ENCODE peak calls at places on chromosomes 12 and 14, in four cellular contexts. V is K562, L is GM12878, H is H1. C is an unnamed sample.

GRCh38 chr14:32774214-32774613 is 164.5 kb upstream of the NPAS3 start:
- DNase-seq in V (no peak), L (no peak), H (no peak), C (no peak)

GRCh38 chr12:53695148-53696138 is 19.6 kb upstream of the ATP5MC2 start:
- DNase-seq in V (peak; percentile 49), L (no peak), H (peak; percentile 74), C (no peak)

GRCh38 chr12:41794341-41794740 is 350.3 kb downstream of the GXYLT1 start:
- DNase-seq in V (no peak), L (no peak), H (no peak), C (no peak)

GRCh38 chr14:101292448-101292847 is 268.8 kb upstream of the DIO3 start:
- DNase-seq in V (no peak), L (no peak), H (no peak), C (no peak)

GRCh38 chr12:108196921-108197320 is 67.8 kb downstream of the WSCD2 start:
- DNase-seq in V (no peak), L (no peak), H (no peak), C (no peak)

GRCh38 chr12:2961705-2962104 is 2.5 kb downstream of the TEAD4 start:
- DNase-seq in V (no peak), L (no peak), H (no peak), C (no peak)

GRCh38 chr12:121575952-121576615 is 4.7 kb downstream of the KDM2B start:
- DNase-seq in V (no peak), L (no peak), H (no peak), C (no peak)

GRCh38 chr14:34926552-34926951 is 51.4 kb upstream of the BAZ1A start:
- DNase-seq in V (no peak), L (no peak), H (no peak), C (no peak)

GRCh38 chr12:117507547-117507946 is 146.1 kb upstream of the NOS1 start:
- DNase-seq in V (no peak), L (no peak), H (no peak), C (no peak)

GRCh38 chr12:13581031-13581430 is 384.5 kb downstream of the EMP1 start:
- DNase-seq in V (no peak), L (no peak), H (no peak), C (no peak)

GRCh38 chr14:63200035-63200740 is 4.1 kb upstream of the RHOJ start:
- DNase-seq in V (no peak), L (no peak), H (no peak), C (no peak)

GRCh38 chr14:80930836-80931389 is 10.6 kb downstream of the CEP128 start:
- DNase-seq in V (no peak), L (peak; percentile 88), H (no peak), C (no peak)

GRCh38 chr12:93427779-93428564 is 13.8 kb downstream of the UBE2N start:
- DNase-seq in V (no peak), L (no peak), H (no peak), C (no peak)
- TF ChIP-seq TAF1 in V (no peak), L (no peak), H (no peak), C (no peak)

DNA sequence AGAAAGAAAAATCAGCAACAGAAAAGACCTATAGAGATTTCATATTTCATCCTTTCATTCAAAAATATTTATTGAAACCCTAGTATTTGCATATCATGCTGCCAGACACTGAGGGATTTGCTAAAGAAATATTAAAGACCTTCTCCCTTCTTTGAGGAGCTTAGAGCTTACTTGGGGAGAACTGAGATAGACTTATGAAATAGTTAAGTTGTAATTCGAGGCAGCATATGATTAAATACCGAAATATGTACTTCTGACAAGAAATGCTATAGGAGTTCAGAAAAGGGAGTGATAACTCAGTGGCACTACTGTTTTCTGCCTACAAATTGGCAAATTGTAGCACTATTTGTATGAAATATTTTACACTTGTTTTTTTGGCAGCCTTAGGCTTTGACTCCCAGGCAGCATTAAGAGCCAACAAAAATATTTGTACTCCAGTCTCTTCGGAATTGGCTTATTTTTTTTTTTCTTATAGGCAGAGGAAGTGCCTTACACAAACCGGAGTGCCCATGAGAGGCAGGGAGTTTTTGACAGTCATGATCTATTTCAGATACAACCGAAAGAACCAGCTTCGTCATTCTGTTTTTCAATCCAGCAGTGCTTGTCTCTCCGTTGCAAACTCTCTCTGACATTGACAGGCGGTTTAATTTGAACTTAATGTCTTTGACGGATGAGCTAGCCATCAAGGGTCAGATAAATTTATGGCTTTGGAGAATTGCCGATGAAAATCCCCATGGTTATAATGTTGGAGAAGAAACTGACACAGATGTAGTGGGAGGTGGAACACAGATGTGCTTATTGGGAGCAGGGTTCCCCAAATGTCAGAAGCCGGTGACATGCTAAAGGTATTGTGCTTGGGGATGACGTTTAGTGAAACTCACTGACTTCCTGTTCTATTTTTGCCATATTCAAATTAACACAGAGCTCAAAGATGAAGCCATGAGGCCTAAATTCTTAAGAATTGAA is 59.4 kb downstream of the PLXNC1 start:
- DNase-seq in V (peak; percentile 18), L (peak; percentile 89), H (no peak), C (peak; percentile 39)
- TF ChIP-seq POLR2A in V (no peak), L (no peak), H (no peak), C (peak; percentile 72)

GRCh38 chr14:105843444-105844046 is 317.2 kb downstream of the TMEM121 start:
- DNase-seq in V (no peak), L (no peak), H (no peak), C (no peak)
- TF ChIP-seq TAF1 in V (no peak), L (no peak), H (no peak), C (no peak)

GRCh38 chr14:105491366-105492006 is 440 bp downstream of the TEDC1 start:
- DNase-seq in V (peak; percentile 95), L (peak; percentile 58), H (peak; percentile 81), C (peak; percentile 88)
- TF ChIP-seq POLR2A in V (peak; percentile 77), L (no peak), H (peak; percentile 80), C (no peak)

GRCh38 chr12:56518570-56518969 is 3.0 kb upstream of the RBMS2 start:
- DNase-seq in V (no peak), L (no peak), H (no peak), C (no peak)
- TF ChIP-seq TAF1 in V (no peak), L (no peak), H (no peak), C (no peak)